ENCODE peak calls at places on chromosomes 13 and 19, in six cellular contexts. O is H9, E is neuronal stem cell, J is IMR-90, D is H1, P is mesenchymal stem cell. G is an unnamed sample.

GRCh38 chr13:75633285-75633684 is 2.8 kb upstream of the LMO7 start:
- DNase-seq in O (no peak), E (no peak), J (peak; percentile 97), D (no peak), P (peak; percentile 92), G (no peak)

GRCh38 chr13:69817333-69817732 is 290.3 kb upstream of the ATXN8OS start:
- DNase-seq in O (no peak), E (no peak), J (no peak), D (no peak), P (no peak), G (no peak)

GRCh38 chr13:48783181-48783630 is 129.5 kb downstream of the CYSLTR2 start:
- DNase-seq in O (no peak), E (no peak), J (peak; percentile 100), D (no peak), P (peak; percentile 99), G (no peak)

GRCh38 chr19:11881151-11881800 is 6.3 kb upstream of the ZNF69 start:
- DNase-seq in O (peak; percentile 77), E (peak; percentile 62), J (peak; percentile 51), D (peak; percentile 47), P (peak; percentile 68), G (peak; percentile 77)

GRCh38 chr19:2634228-2634951 is 68.1 kb downstream of the GNG7 start:
- DNase-seq in O (no peak), E (no peak), J (no peak), D (no peak), P (no peak), G (no peak)

GRCh38 chr13:41577437-41577836 is 120.1 kb downstream of the RGCC start:
- DNase-seq in O (no peak), E (no peak), J (peak; percentile 16), D (no peak), P (peak; percentile 45), G (no peak)

GRCh38 chr13:48784906-48785555 is 131.3 kb downstream of the CYSLTR2 start:
- DNase-seq in O (no peak), E (no peak), J (peak; percentile 46), D (no peak), P (no peak), G (no peak)

GRCh38 chr13:43221611-43222010 is 198.2 kb downstream of the DNAJC15 start:
- DNase-seq in O (no peak), E (no peak), J (no peak), D (no peak), P (no peak), G (no peak)

GRCh38 chr19:41706741-41707501 is 1.5 kb upstream of the CEACAM5 start:
- DNase-seq in O (peak; percentile 90), E (peak; percentile 2), J (no peak), D (peak; percentile 65), P (no peak), G (peak; percentile 81)

GRCh38 chr19:41356984-41357739 is 3.4 kb upstream of the TGFB1 start:
- DNase-seq in O (no peak), E (no peak), J (no peak), D (no peak), P (no peak), G (no peak)

GRCh38 chr19:21586341-21587116 is 81.1 kb downstream of the ZNF429 start:
- DNase-seq in O (peak; percentile 34), E (no peak), J (no peak), D (no peak), P (no peak), G (peak; percentile 26)

GRCh38 chr13:39874331-39875055 is 219.0 kb downstream of the COG6 start:
- DNase-seq in O (no peak), E (no peak), J (no peak), D (no peak), P (no peak), G (no peak)

GRCh38 chr13:113902956-113903355 is 39.1 kb upstream of the GAS6 start:
- DNase-seq in O (no peak), E (no peak), J (no peak), D (no peak), P (no peak), G (no peak)

GRCh38 chr19:12379732-12380443 is 14.4 kb upstream of the ZNF442 start:
- DNase-seq in O (no peak), E (no peak), J (no peak), D (no peak), P (no peak), G (peak; percentile 18)

GRCh38 chr13:98599502-98600328 is 22.8 kb upstream of the STK24 start:
- DNase-seq in O (peak; percentile 38), E (peak; percentile 23), J (peak; percentile 9), D (no peak), P (no peak), G (peak; percentile 81)

GRCh38 chr19:43708716-43709115 is 7.2 kb upstream of the IRGC start:
- DNase-seq in O (no peak), E (no peak), J (no peak), D (no peak), P (no peak), G (no peak)

GRCh38 chr19:952049-952679 is 26.3 kb downstream of the ARID3A start:
- DNase-seq in O (no peak), E (no peak), J (no peak), D (no peak), P (no peak), G (peak; percentile 35)

GRCh38 chr19:950352-951066 is 24.7 kb downstream of the ARID3A start:
- DNase-seq in O (no peak), E (no peak), J (no peak), D (no peak), P (no peak), G (no peak)

GRCh38 chr19:947707-948533 is 22.1 kb downstream of the ARID3A start:
- DNase-seq in O (no peak), E (no peak), J (no peak), D (no peak), P (no peak), G (no peak)

GRCh38 chr19:947090-947706 is 21.4 kb downstream of the ARID3A start:
- DNase-seq in O (no peak), E (no peak), J (no peak), D (no peak), P (no peak), G (no peak)

GRCh38 chr19:948842-949496 is 23.1 kb downstream of the ARID3A start:
- DNase-seq in O (no peak), E (no peak), J (no peak), D (no peak), P (no peak), G (no peak)
- H3K18ac ChIP-seq in O (no peak overlapping the region), E (no peak overlapping the region), J (no peak overlapping the region), D (no peak overlapping the region), P (no peak overlapping the region), G (no peak overlapping the region)

GRCh38 chr13:106450991-106451390 is 84.5 kb downstream of the EFNB2 start:
- DNase-seq in O (no peak), E (no peak), J (no peak), D (no peak), P (no peak), G (no peak)

GRCh38 chr13:106449096-106449495 is 86.4 kb downstream of the EFNB2 start:
- DNase-seq in O (no peak), E (no peak), J (no peak), D (no peak), P (no peak), G (no peak)

GRCh38 chr13:106440846-106441245 is 94.6 kb downstream of the EFNB2 start:
- DNase-seq in O (no peak), E (no peak), J (no peak), D (no peak), P (no peak), G (peak; percentile 84)

GRCh38 chr13:106443625-106444024 is 91.8 kb downstream of the EFNB2 start:
- DNase-seq in O (no peak), E (no peak), J (no peak), D (no peak), P (no peak), G (no peak)

GRCh38 chr13:106446011-106446410 is 89.5 kb downstream of the EFNB2 start:
- DNase-seq in O (no peak), E (no peak), J (peak; percentile 65), D (no peak), P (peak; percentile 19), G (no peak)
- H2BK15ac ChIP-seq in O (no peak overlapping the region), E (no peak overlapping the region), J (no peak overlapping the region), D (no peak overlapping the region), P (no peak overlapping the region), G (no peak overlapping the region)

GRCh38 chr19:1316466-1316865 is 30.8 kb downstream of the EFNA2 start:
- DNase-seq in O (no peak), E (no peak), J (no peak), D (no peak), P (no peak), G (no peak)

GRCh38 chr19:1311543-1312091 is 25.9 kb downstream of the EFNA2 start:
- DNase-seq in O (no peak), E (no peak), J (no peak), D (no peak), P (no peak), G (no peak)

GRCh38 chr19:1312732-1313694 is 27.3 kb downstream of the EFNA2 start:
- DNase-seq in O (no peak), E (no peak), J (peak; percentile 58), D (no peak), P (peak; percentile 42), G (peak; percentile 73)

GRCh38 chr19:1315470-1316166 is 29.9 kb downstream of the EFNA2 start:
- DNase-seq in O (peak; percentile 78), E (no peak), J (peak; percentile 25), D (no peak), P (peak; percentile 25), G (peak; percentile 49)

DNA sequence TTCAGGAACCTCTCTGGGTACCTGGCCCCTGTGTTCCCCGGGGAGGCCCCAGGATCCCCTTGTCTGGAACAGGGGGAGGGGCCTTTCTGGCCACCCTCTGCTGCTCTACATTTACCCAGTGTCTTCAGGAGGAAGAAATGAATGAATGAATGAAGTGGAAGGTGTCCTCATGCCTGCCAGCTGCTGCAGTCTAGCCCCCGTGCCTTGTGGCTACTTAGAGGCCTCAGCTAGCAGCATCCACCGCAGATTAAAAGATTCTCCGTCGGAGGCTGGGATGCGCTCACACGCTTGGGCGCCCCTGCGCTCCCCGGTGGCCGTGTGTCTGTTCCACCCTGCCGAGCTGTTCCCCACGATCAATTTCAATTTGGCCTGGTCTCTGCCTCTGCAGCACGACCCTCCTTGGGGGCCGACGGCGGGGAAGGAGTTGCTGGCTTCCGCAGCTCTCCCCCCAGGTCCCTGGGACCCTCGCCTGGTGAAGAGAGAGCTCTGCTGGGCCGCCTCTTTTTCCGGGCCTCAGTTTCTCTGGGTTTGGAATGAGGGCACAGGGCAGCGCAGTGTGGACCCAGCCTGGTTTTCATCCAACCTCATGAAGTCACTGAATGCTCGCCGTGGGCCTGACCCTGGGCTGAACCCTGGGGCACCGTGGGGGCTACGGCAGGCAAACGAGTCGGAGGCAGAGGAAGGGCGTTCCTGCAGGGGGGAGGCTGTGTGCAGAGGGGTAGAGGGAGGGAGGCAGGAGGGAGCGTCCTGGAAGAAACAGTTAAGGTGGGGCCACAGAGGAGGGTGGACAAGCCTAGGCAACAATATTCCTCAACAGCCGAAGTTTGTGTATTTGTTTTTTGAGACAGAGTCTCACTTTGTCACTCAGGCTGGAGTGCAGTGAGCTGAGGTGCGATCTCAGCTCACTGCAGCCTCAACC is 28.3 kb downstream of the EFNA2 start:
- DNase-seq in O (no peak), E (no peak), J (no peak), D (peak; percentile 17), P (no peak), G (no peak)
- H3K27me3 ChIP-seq in O (no peaks in the 10 kb centered on the region), E (peaks cover 53% of the 10 kb centered on the region), J (peaks cover 36% of the 10 kb centered on the region), D (peaks cover 12% of the 10 kb centered on the region), P (peaks cover 82% of the 10 kb centered on the region), G (no peaks in the 10 kb centered on the region)

DNA sequence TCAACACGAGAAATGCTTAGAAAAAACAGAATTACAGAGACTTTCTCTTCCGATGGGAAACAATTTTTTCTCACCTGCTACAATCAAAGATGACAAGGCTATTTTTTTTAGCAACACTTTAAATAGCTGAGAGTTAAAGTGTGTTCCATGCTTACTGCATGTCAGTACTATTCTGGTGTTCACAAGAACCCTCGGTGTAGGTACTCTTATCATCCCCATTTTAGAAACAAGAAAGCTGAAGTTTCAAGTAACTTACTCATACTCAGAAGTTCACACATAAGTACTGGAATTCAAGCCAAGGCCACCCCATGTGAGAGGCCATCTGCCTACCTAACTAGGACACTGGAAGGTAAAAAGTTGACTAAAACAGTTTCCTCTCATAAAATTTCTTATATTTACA is 9.0 kb upstream of the TNFRSF19 start:
- DNase-seq in O (no peak), E (no peak), J (no peak), D (no peak), P (no peak), G (no peak)
- H3K18ac ChIP-seq in O (no peak overlapping the region), E (no peak overlapping the region), J (no peak overlapping the region), D (no peak overlapping the region), P (no peak overlapping the region), G (no peak overlapping the region)